ENCODE peak calls at places on chromosomes 6 and 20, in seven cellular contexts. U is tibial artery; D is OCI-LY7; C is fibroblast of mammary gland; J is CD8-positive, alpha-beta T cell; L is GM06990; E is NB4. G is an unnamed sample.

GRCh38 chr20:46183768-46184167 is 65.7 kb downstream of the CD40 start:
- DNase-seq in J (no peak), L (no peak), U (no peak), C (no peak), E (no peak), D (no peak), G (no peak)

GRCh38 chr20:43724383-43724782 is 2.4 kb downstream of the GTSF1L start:
- DNase-seq in U (no peak), L (no peak), D (no peak), C (no peak), J (no peak), E (peak), G (no peak)

GRCh38 chr20:34300809-34301586 is 2.2 kb downstream of the AHCY start:
- DNase-seq in E (peak), D (peak), U (no peak), J (no peak), L (no peak), C (no peak), G (peak)

GRCh38 chr20:54351371-54352136 is 123.8 kb upstream of the DOK5 start:
- DNase-seq in U (no peak), E (no peak), C (no peak), J (no peak), L (no peak), D (no peak), G (no peak)

GRCh38 chr6:6556162-6556737 is 32.3 kb upstream of the LY86 start:
- DNase-seq in U (no peak), C (peak), D (no peak), E (peak), J (no peak), L (no peak), G (no peak)

GRCh38 chr6:106473807-106474206 is 113.3 kb downstream of the CRYBG1 start:
- DNase-seq in E (peak), C (peak), U (no peak), D (no peak), J (no peak), L (no peak), G (peak)

GRCh38 chr6:18192026-18192425 is 36.8 kb downstream of the KDM1B start:
- DNase-seq in J (no peak), U (no peak), E (no peak), C (no peak), L (no peak), D (no peak), G (no peak)

GRCh38 chr20:18504479-18505060 is 3.2 kb upstream of the SEC23B start:
- DNase-seq in D (no peak), U (no peak), J (no peak), E (no peak), C (peak), L (no peak), G (peak)

GRCh38 chr6:52994031-52994788 is 874 bp downstream of the GSTA4 start:
- DNase-seq in J (no peak), L (no peak), C (peak), U (no peak), D (no peak), E (no peak), G (peak)

GRCh38 chr6:169286961-169287360 is 33.3 kb upstream of the THBS2 start:
- DNase-seq in E (no peak), L (no peak), J (no peak), U (no peak), D (no peak), C (no peak), G (no peak)

GRCh38 chr20:37333848-37334318 is 12.1 kb upstream of the SRC start:
- DNase-seq in L (peak), C (no peak), U (no peak), E (no peak), D (peak), J (no peak), G (no peak)

GRCh38 chr6:138226701-138227315 is 8.5 kb upstream of the PBOV1 start:
- DNase-seq in E (no peak), L (no peak), U (no peak), J (no peak), D (no peak), C (peak), G (no peak)
- H3K4me3 ChIP-seq in E (no peak), L (no peak), U (no peak), J (no peak), D (no peak), C (no peak), G (no peak)

DNA sequence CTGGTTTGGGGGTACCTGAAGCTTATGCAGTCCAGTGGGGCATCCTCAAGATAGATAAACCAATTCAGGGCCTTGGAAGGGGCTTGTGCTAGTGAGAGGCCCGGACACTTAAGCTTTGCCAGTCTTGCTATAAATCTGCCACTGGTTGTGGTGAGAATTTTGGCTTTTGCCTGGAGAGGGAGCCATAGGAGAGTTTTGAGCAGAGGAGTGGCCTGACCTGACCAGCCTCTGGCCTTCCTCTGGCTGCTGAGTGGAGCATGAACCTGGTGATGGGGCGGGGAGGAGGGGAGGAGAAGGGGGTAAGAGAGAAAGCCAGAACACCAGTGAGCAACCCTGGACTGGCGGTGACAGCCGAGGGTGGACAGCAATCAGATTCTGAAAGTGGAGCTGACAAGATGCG is 7.1 kb downstream of the TMEM74B start:
- DNase-seq in C (peak), L (no peak), U (no peak), D (no peak), J (no peak), E (no peak), G (no peak)
- TF ChIP-seq CTCF in C (no peak), L (peak), U (no peak), D (peak), J (no peak), E (peak), G (no peak)

GRCh38 chr6:26184492-26184891 is 97.3 kb downstream of the HFE start:
- DNase-seq in L (no peak), E (no peak), J (no peak), D (no peak), U (no peak), C (no peak), G (no peak)

GRCh38 chr6:26179675-26180074 is 92.4 kb downstream of the HFE start:
- DNase-seq in D (no peak), U (no peak), L (no peak), J (no peak), E (no peak), C (no peak), G (no peak)

GRCh38 chr6:26183581-26184408 is 96.6 kb downstream of the HFE start:
- DNase-seq in L (peak), E (peak), D (no peak), C (peak), J (peak), U (peak), G (peak)

GRCh38 chr6:26183237-26183580 is 96.0 kb downstream of the HFE start:
- DNase-seq in U (no peak), E (no peak), C (no peak), J (no peak), D (no peak), L (no peak), G (no peak)

DNA sequence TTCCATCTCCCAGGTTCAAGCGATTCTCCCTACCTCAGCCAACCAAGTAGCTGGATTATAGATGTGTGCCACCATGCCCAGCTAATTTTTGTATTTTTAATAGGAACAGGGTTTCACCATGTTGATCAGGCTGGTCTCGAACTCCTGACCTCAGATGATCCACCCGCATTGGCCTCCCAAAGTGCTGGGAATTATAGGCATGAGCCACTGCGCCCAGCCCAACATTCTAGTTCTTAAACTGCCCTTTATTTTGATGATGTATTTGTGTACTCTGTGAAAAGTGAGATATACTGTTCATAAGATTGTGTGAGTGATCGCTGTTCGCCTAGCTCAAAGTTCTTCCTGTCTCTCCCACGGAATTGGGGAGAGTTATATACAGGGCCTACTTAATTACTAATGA is 93.1 kb downstream of the HFE start:
- DNase-seq in L (no peak), D (no peak), J (no peak), U (no peak), E (no peak), C (no peak), G (no peak)
- H3K4me3 ChIP-seq in L (no peak), D (no peak), J (no peak), U (no peak), E (no peak), C (no peak), G (no peak)

GRCh38 chr6:138372711-138373463 is 4.8 kb upstream of the SMIM28 start:
- DNase-seq in C (peak), D (no peak), J (no peak), E (peak), U (no peak), L (no peak), G (no peak)
- TF ChIP-seq CTCF in C (no peak), D (peak), J (peak), E (no peak), U (no peak), L (no peak), G (no peak)

GRCh38 chr6:11727356-11727755 is 51.2 kb downstream of the ADTRP start:
- DNase-seq in J (no peak), C (peak), L (no peak), E (no peak), U (no peak), D (no peak), G (no peak)
- H3K4me3 ChIP-seq in J (no peak), C (no peak), L (no peak), E (no peak), U (no peak), D (no peak), G (no peak)

G was measured in foreskin fibroblast.